ENCODE peak calls at places on chromosomes 7 and 10, in nine cellular contexts. One of them, this sample, is unnamed.

GRCh38 chr7:102272917-102273748 is 13.5 kb upstream of the SH2B2 start:
- DNase-seq in HFF-Myc: no peak
- DNase-seq in astrocyte of the spinal cord: no peak
- DNase-seq in astrocyte of the cerebellum: no peak
- DNase-seq in cardiac muscle cell: no peak
- DNase-seq in Caco-2: no peak
- DNase-seq in fibroblast of mammary gland: no peak
- DNase-seq in pancreas: peak; percentile 55
- DNase-seq in right lobe of liver: no peak
- DNase-seq in this sample: no peak

GRCh38 chr7:151993977-151994676 is 31.3 kb upstream of the GALNT11 start:
- DNase-seq in pancreas: no peak
- DNase-seq in HFF-Myc: no peak
- DNase-seq in astrocyte of the cerebellum: no peak
- DNase-seq in Caco-2: no peak
- DNase-seq in fibroblast of mammary gland: peak; percentile 14
- DNase-seq in right lobe of liver: no peak
- DNase-seq in cardiac muscle cell: peak; percentile 10
- DNase-seq in astrocyte of the spinal cord: no peak
- DNase-seq in this sample: no peak

GRCh38 chr7:134874407-134874806 is 95.0 kb downstream of the CALD1 start:
- DNase-seq in HFF-Myc: no peak
- DNase-seq in astrocyte of the cerebellum: no peak
- DNase-seq in right lobe of liver: no peak
- DNase-seq in cardiac muscle cell: no peak
- DNase-seq in astrocyte of the spinal cord: no peak
- DNase-seq in pancreas: no peak
- DNase-seq in Caco-2: no peak
- DNase-seq in fibroblast of mammary gland: no peak
- DNase-seq in this sample: no peak

GRCh38 chr10:17229967-17230682 is 2.1 kb downstream of the VIM start:
- DNase-seq in cardiac muscle cell: peak; percentile 83
- DNase-seq in right lobe of liver: peak; percentile 75
- DNase-seq in astrocyte of the spinal cord: peak; percentile 77
- DNase-seq in fibroblast of mammary gland: peak; percentile 44
- DNase-seq in pancreas: peak; percentile 91
- DNase-seq in astrocyte of the cerebellum: no peak
- DNase-seq in HFF-Myc: no peak
- DNase-seq in Caco-2: peak; percentile 89
- DNase-seq in this sample: peak; percentile 82

GRCh38 chr10:105146436-105146835 is 505.3 kb downstream of the SORCS3 start:
- DNase-seq in right lobe of liver: no peak
- DNase-seq in astrocyte of the cerebellum: peak; percentile 47
- DNase-seq in pancreas: no peak
- DNase-seq in HFF-Myc: no peak
- DNase-seq in astrocyte of the spinal cord: peak; percentile 5
- DNase-seq in cardiac muscle cell: no peak
- DNase-seq in fibroblast of mammary gland: no peak
- DNase-seq in Caco-2: no peak
- DNase-seq in this sample: no peak

GRCh38 chr7:47393406-47393805 is 188.5 kb downstream of the TNS3 start:
- DNase-seq in fibroblast of mammary gland: no peak
- DNase-seq in cardiac muscle cell: no peak
- DNase-seq in right lobe of liver: no peak
- DNase-seq in HFF-Myc: no peak
- DNase-seq in astrocyte of the cerebellum: no peak
- DNase-seq in astrocyte of the spinal cord: no peak
- DNase-seq in pancreas: no peak
- DNase-seq in Caco-2: no peak
- DNase-seq in this sample: peak; percentile 15

GRCh38 chr7:66950763-66951162 is 29.7 kb downstream of the TMEM248 start:
- DNase-seq in pancreas: no peak
- DNase-seq in Caco-2: no peak
- DNase-seq in astrocyte of the spinal cord: peak; percentile 17
- DNase-seq in HFF-Myc: no peak
- DNase-seq in fibroblast of mammary gland: peak; percentile 81
- DNase-seq in astrocyte of the cerebellum: no peak
- DNase-seq in right lobe of liver: no peak
- DNase-seq in cardiac muscle cell: peak; percentile 12
- DNase-seq in this sample: no peak

GRCh38 chr7:149568218-149568617 is 70.6 kb upstream of the ZNF746 start:
- DNase-seq in HFF-Myc: no peak
- DNase-seq in cardiac muscle cell: no peak
- DNase-seq in astrocyte of the spinal cord: no peak
- DNase-seq in pancreas: no peak
- DNase-seq in right lobe of liver: no peak
- DNase-seq in fibroblast of mammary gland: no peak
- DNase-seq in astrocyte of the cerebellum: no peak
- DNase-seq in Caco-2: no peak
- DNase-seq in this sample: no peak

GRCh38 chr7:154503962-154504550 is 451.9 kb downstream of the DPP6 start:
- DNase-seq in HFF-Myc: peak; percentile 7
- DNase-seq in cardiac muscle cell: peak; percentile 29
- DNase-seq in right lobe of liver: no peak
- DNase-seq in Caco-2: peak; percentile 15
- DNase-seq in astrocyte of the spinal cord: peak; percentile 15
- DNase-seq in astrocyte of the cerebellum: peak; percentile 12
- DNase-seq in pancreas: no peak
- DNase-seq in fibroblast of mammary gland: peak; percentile 34
- DNase-seq in this sample: no peak

GRCh38 chr7:305410-306151 is 15.6 kb downstream of the FOXL3 start:
- DNase-seq in cardiac muscle cell: no peak
- DNase-seq in right lobe of liver: no peak
- DNase-seq in HFF-Myc: no peak
- DNase-seq in astrocyte of the spinal cord: no peak
- DNase-seq in Caco-2: no peak
- DNase-seq in pancreas: no peak
- DNase-seq in fibroblast of mammary gland: no peak
- DNase-seq in astrocyte of the cerebellum: no peak
- DNase-seq in this sample: no peak

GRCh38 chr10:5014936-5015335 is 11.3 kb upstream of the AKR1C2 start:
- DNase-seq in Caco-2: peak; percentile 48
- DNase-seq in cardiac muscle cell: peak; percentile 41
- DNase-seq in HFF-Myc: no peak
- DNase-seq in astrocyte of the spinal cord: no peak
- DNase-seq in astrocyte of the cerebellum: no peak
- DNase-seq in pancreas: no peak
- DNase-seq in right lobe of liver: no peak
- DNase-seq in fibroblast of mammary gland: peak; percentile 40
- DNase-seq in this sample: no peak
- TF ChIP-seq CTCF in Caco-2: peak; percentile 67
- TF ChIP-seq CTCF in cardiac muscle cell: peak; percentile 29
- TF ChIP-seq CTCF in HFF-Myc: no peak
- TF ChIP-seq CTCF in astrocyte of the spinal cord: peak; percentile 4
- TF ChIP-seq CTCF in astrocyte of the cerebellum: no peak
- TF ChIP-seq CTCF in pancreas: peak; percentile 6
- TF ChIP-seq CTCF in right lobe of liver: peak; percentile 57
- TF ChIP-seq CTCF in fibroblast of mammary gland: peak; percentile 24
- TF ChIP-seq CTCF in this sample: no peak

GRCh38 chr10:61487506-61487905 is 34.3 kb upstream of the TMEM26 start:
- DNase-seq in HFF-Myc: peak; percentile 91
- DNase-seq in fibroblast of mammary gland: peak; percentile 45
- DNase-seq in right lobe of liver: no peak
- DNase-seq in cardiac muscle cell: peak; percentile 16
- DNase-seq in astrocyte of the cerebellum: no peak
- DNase-seq in pancreas: no peak
- DNase-seq in Caco-2: no peak
- DNase-seq in astrocyte of the spinal cord: no peak
- DNase-seq in this sample: no peak

GRCh38 chr10:61486251-61486650 is 33.1 kb upstream of the TMEM26 start:
- DNase-seq in Caco-2: no peak
- DNase-seq in right lobe of liver: no peak
- DNase-seq in cardiac muscle cell: no peak
- DNase-seq in pancreas: no peak
- DNase-seq in astrocyte of the cerebellum: no peak
- DNase-seq in HFF-Myc: no peak
- DNase-seq in astrocyte of the spinal cord: no peak
- DNase-seq in fibroblast of mammary gland: peak; percentile 7
- DNase-seq in this sample: no peak

GRCh38 chr10:61492596-61492995 is 39.4 kb upstream of the TMEM26 start:
- DNase-seq in right lobe of liver: no peak
- DNase-seq in astrocyte of the cerebellum: no peak
- DNase-seq in fibroblast of mammary gland: no peak
- DNase-seq in HFF-Myc: no peak
- DNase-seq in cardiac muscle cell: no peak
- DNase-seq in pancreas: no peak
- DNase-seq in Caco-2: no peak
- DNase-seq in astrocyte of the spinal cord: no peak
- DNase-seq in this sample: no peak

GRCh38 chr10:61481597-61481996 is 28.4 kb upstream of the TMEM26 start:
- DNase-seq in cardiac muscle cell: no peak
- DNase-seq in Caco-2: no peak
- DNase-seq in astrocyte of the spinal cord: no peak
- DNase-seq in right lobe of liver: no peak
- DNase-seq in astrocyte of the cerebellum: no peak
- DNase-seq in HFF-Myc: no peak
- DNase-seq in pancreas: no peak
- DNase-seq in fibroblast of mammary gland: no peak
- DNase-seq in this sample: no peak

DNA sequence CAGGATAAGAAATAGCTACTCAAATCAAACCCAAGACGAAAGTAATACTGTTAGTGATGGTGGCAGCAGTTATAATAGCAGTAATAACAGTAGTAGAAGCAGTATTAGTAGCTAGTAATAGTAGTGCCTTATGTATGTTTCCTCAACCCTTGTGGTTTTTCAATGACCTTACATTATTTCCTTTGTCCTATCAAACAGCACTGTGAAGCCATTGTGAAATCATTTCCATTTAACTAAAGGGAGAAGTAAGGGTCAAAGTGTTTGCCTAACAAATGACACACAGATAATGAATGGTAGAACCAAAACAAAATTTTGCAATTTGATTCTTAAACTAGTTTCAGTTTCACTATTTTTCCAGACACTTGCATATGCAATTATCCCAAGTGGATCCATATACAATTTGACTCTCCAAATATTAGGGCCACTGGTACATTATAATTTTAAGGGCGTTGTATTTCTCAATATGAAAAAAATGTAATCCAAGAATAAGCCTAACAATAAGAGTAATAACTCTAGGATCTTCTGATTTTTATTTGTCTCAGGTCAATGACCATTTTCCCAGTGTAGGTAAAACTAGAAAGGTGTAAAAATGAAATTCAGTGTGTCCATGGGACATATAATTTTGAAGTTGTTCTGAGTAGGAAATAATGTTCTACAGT is 33.7 kb upstream of the TMEM26 start:
- DNase-seq in astrocyte of the cerebellum: no peak
- DNase-seq in pancreas: no peak
- DNase-seq in right lobe of liver: no peak
- DNase-seq in cardiac muscle cell: peak; percentile 68
- DNase-seq in astrocyte of the spinal cord: peak; percentile 43
- DNase-seq in fibroblast of mammary gland: peak; percentile 77
- DNase-seq in HFF-Myc: no peak
- DNase-seq in Caco-2: no peak
- DNase-seq in this sample: no peak
- H3K4me3 ChIP-seq in astrocyte of the cerebellum: no peak overlapping the region
- H3K4me3 ChIP-seq in pancreas: no peak overlapping the region
- H3K4me3 ChIP-seq in right lobe of liver: no peak overlapping the region
- H3K4me3 ChIP-seq in cardiac muscle cell: no peak overlapping the region
- H3K4me3 ChIP-seq in astrocyte of the spinal cord: no peak overlapping the region
- H3K4me3 ChIP-seq in fibroblast of mammary gland: no peak overlapping the region
- H3K4me3 ChIP-seq in HFF-Myc: no peak overlapping the region
- H3K4me3 ChIP-seq in Caco-2: no peak overlapping the region
- H3K4me3 ChIP-seq in this sample: no peak overlapping the region

GRCh38 chr7:128399991-128400390 is 9.8 kb downstream of the IMPDH1 start:
- DNase-seq in right lobe of liver: no peak
- DNase-seq in HFF-Myc: no peak
- DNase-seq in fibroblast of mammary gland: no peak
- DNase-seq in astrocyte of the cerebellum: no peak
- DNase-seq in Caco-2: no peak
- DNase-seq in cardiac muscle cell: no peak
- DNase-seq in astrocyte of the spinal cord: no peak
- DNase-seq in pancreas: no peak
- DNase-seq in this sample: no peak

GRCh38 chr7:128398016-128398840 is 11.6 kb downstream of the IMPDH1 start:
- DNase-seq in astrocyte of the spinal cord: peak; percentile 39
- DNase-seq in HFF-Myc: no peak
- DNase-seq in cardiac muscle cell: peak; percentile 60
- DNase-seq in astrocyte of the cerebellum: no peak
- DNase-seq in fibroblast of mammary gland: peak; percentile 42
- DNase-seq in Caco-2: peak; percentile 78
- DNase-seq in pancreas: no peak
- DNase-seq in right lobe of liver: peak; percentile 48
- DNase-seq in this sample: peak; percentile 71

GRCh38 chr7:128396357-128396756 is 13.4 kb downstream of the IMPDH1 start:
- DNase-seq in astrocyte of the spinal cord: no peak
- DNase-seq in pancreas: peak; percentile 76
- DNase-seq in cardiac muscle cell: no peak
- DNase-seq in HFF-Myc: no peak
- DNase-seq in Caco-2: no peak
- DNase-seq in astrocyte of the cerebellum: no peak
- DNase-seq in right lobe of liver: no peak
- DNase-seq in fibroblast of mammary gland: no peak
- DNase-seq in this sample: no peak

GRCh38 chr7:128400566-128400965 is 9.2 kb downstream of the IMPDH1 start:
- DNase-seq in cardiac muscle cell: no peak
- DNase-seq in pancreas: no peak
- DNase-seq in HFF-Myc: no peak
- DNase-seq in astrocyte of the spinal cord: no peak
- DNase-seq in astrocyte of the cerebellum: no peak
- DNase-seq in right lobe of liver: no peak
- DNase-seq in fibroblast of mammary gland: no peak
- DNase-seq in Caco-2: no peak
- DNase-seq in this sample: no peak

GRCh38 chr7:128398841-128399135 is 11.0 kb downstream of the IMPDH1 start:
- DNase-seq in fibroblast of mammary gland: no peak
- DNase-seq in cardiac muscle cell: no peak
- DNase-seq in HFF-Myc: no peak
- DNase-seq in pancreas: no peak
- DNase-seq in Caco-2: no peak
- DNase-seq in astrocyte of the cerebellum: no peak
- DNase-seq in astrocyte of the spinal cord: no peak
- DNase-seq in right lobe of liver: no peak
- DNase-seq in this sample: no peak
- TF ChIP-seq CTCF in fibroblast of mammary gland: no peak
- TF ChIP-seq CTCF in cardiac muscle cell: no peak
- TF ChIP-seq CTCF in HFF-Myc: no peak
- TF ChIP-seq CTCF in pancreas: no peak
- TF ChIP-seq CTCF in Caco-2: no peak
- TF ChIP-seq CTCF in astrocyte of the cerebellum: no peak
- TF ChIP-seq CTCF in astrocyte of the spinal cord: no peak
- TF ChIP-seq CTCF in right lobe of liver: no peak
- TF ChIP-seq CTCF in this sample: no peak

DNA sequence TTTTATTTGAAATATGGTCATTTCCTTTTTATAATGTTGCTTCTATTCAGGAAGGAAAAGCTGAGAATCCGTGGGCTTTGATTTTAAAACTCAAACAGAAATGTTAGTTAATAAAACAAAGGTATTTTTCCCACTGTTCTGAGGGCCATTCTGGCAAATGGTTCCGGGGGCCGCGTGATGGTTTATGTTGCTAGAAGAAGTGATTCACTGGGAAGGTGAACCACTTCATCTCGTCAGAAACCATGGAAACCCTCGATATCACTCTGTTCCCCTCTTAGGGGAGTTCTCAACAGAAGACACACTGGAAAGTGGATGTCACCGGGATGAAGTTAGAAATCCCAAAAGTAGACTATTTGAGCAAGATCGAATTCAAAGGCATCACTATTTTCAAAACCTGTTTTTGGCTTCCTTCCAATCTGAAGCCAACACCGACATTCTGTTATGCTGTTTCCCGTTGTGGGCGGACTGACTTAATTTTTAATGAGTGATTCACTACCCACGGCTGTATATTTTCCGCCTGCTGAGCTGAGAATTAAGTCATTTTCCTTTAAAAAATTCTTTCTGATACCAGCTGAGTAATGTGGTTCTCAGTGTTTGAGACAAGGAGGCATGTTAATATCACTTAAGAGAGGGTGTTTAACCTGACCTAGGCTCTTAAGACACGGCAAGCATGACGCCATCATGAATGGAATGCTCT is 84.1 kb downstream of the PTPRE start:
- DNase-seq in right lobe of liver: no peak
- DNase-seq in Caco-2: no peak
- DNase-seq in astrocyte of the spinal cord: peak; percentile 94
- DNase-seq in cardiac muscle cell: peak; percentile 91
- DNase-seq in pancreas: no peak
- DNase-seq in HFF-Myc: peak; percentile 29
- DNase-seq in astrocyte of the cerebellum: peak; percentile 88
- DNase-seq in fibroblast of mammary gland: peak; percentile 86
- DNase-seq in this sample: no peak
- H3K4me3 ChIP-seq in right lobe of liver: no peak overlapping the region
- H3K4me3 ChIP-seq in Caco-2: no peak overlapping the region
- H3K4me3 ChIP-seq in astrocyte of the spinal cord: no peak overlapping the region
- H3K4me3 ChIP-seq in cardiac muscle cell: no peak overlapping the region
- H3K4me3 ChIP-seq in pancreas: no peak overlapping the region
- H3K4me3 ChIP-seq in HFF-Myc: no peak overlapping the region
- H3K4me3 ChIP-seq in astrocyte of the cerebellum: no peak overlapping the region
- H3K4me3 ChIP-seq in fibroblast of mammary gland: no peak overlapping the region
- H3K4me3 ChIP-seq in this sample: no peak overlapping the region

This sample was measured in stomach.